ENCODE peak calls at places on chromosomes 4 and X, in eight cellular contexts. B is transverse colon, Y is breast epithelium, L is K562, I is upper lobe of left lung, W is HCT116, F is esophagus muscularis mucosa, V is GM12891. P is an unnamed sample.

GRCh38 chr4:74947798-74948197 is 14.9 kb downstream of the PARM1 start:
- DNase-seq in B (no peak), Y (no peak), L (no peak), I (no peak), W (no peak), F (no peak), V (no peak), P (no peak)

GRCh38 chr4:113438596-113438995 is 322.9 kb downstream of the CAMK2D start:
- DNase-seq in B (no peak), Y (no peak), L (no peak), I (no peak), W (no peak), F (no peak), V (no peak), P (no peak)

GRCh38 chr4:95077864-95078263 is 320.1 kb downstream of the BMPR1B start:
- DNase-seq in B (no peak), Y (no peak), L (no peak), I (no peak), W (no peak), F (no peak), V (no peak), P (no peak)

GRCh38 chrX:78377186-78377585 is 49.8 kb upstream of the CYSLTR1 start:
- DNase-seq in B (no peak), Y (no peak), L (no peak), I (no peak), W (no peak), F (no peak), V (no peak), P (no peak)

GRCh38 chr4:58833126-58833525 is 1722.9 kb upstream of the IGFBP7 start:
- DNase-seq in B (no peak), Y (no peak), L (no peak), I (no peak), W (no peak), F (no peak), V (no peak), P (no peak)

GRCh38 chr4:169152104-169152503 is 118.7 kb downstream of the SH3RF1 start:
- DNase-seq in B (no peak), Y (no peak), L (no peak), I (no peak), W (no peak), F (no peak), V (no peak), P (no peak)

GRCh38 chr4:84032372-84032771 is 466.7 kb downstream of the NKX6-1 start:
- DNase-seq in B (no peak), Y (no peak), L (no peak), I (no peak), W (no peak), F (no peak), V (no peak), P (no peak)

GRCh38 chrX:71906133-71906532 is 4.5 kb upstream of the NHSL2 start:
- DNase-seq in B (no peak), Y (no peak), L (no peak), I (no peak), W (no peak), F (no peak), V (no peak), P (no peak)

GRCh38 chr4:147303506-147303905 is 177.4 kb upstream of the EDNRA start:
- DNase-seq in B (no peak), Y (no peak), L (no peak), I (no peak), W (no peak), F (no peak), V (no peak), P (no peak)

GRCh38 chr4:65358914-65359313 is 311.4 kb downstream of the EPHA5 start:
- DNase-seq in B (no peak), Y (no peak), L (no peak), I (no peak), W (no peak), F (no peak), V (no peak), P (no peak)

GRCh38 chrX:9340619-9341304 is 124.1 kb upstream of the TBL1X start:
- DNase-seq in B (peak), Y (peak), L (no peak), I (no peak), W (no peak), F (no peak), V (no peak), P (peak)

GRCh38 chr4:55920571-55920970 is 28.2 kb upstream of the CEP135 start:
- DNase-seq in B (no peak), Y (no peak), L (no peak), I (no peak), W (no peak), F (no peak), V (no peak), P (no peak)

DNA sequence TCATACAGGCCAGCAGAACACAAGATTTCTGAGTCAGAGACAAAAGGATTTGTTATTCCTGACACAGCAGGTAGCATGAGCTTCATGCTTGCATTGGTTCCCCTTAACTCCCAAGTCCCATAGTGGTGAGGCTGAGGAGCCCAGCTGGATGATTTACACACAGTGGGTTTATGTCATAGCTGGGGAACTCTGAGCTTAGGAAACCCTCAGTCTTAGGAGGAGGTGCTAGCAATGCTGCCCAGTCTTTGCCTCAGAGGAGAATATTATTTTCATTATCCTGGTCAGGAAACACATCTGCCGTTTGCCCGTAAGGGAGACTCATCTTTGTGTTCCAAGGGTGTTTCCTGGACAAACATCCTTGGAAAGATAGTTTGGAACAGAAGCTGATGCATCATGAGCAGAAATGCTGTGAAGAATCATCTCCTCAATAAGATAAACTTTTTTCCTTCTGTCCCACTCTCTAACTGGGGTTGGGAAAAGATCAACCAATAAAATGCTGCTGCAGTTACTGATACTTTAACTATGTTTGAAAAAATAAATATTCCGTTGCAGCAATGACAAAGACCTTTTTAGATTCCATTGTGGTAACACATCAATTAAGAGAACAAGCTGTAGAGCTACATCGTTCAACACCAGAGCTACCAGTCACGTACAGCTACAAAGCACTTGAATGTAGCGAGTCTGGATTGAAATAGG is 146.8 kb downstream of the DCLK2 start:
- DNase-seq in B (no peak), Y (no peak), L (no peak), I (no peak), W (no peak), F (no peak), V (no peak), P (no peak)
- TF ChIP-seq POLR2A in B (no peak), Y (no peak), L (no peak), I (no peak), W (no peak), F (no peak), V (no peak), P (no peak)

GRCh38 chrX:69995400-69996101 is 54.2 kb downstream of the AWAT2 start:
- DNase-seq in B (no peak), Y (no peak), L (no peak), I (no peak), W (no peak), F (no peak), V (no peak), P (no peak)
- TF ChIP-seq POLR2AphosphoS5 in B (no peak), Y (no peak), L (no peak), I (no peak), W (no peak), F (no peak), V (no peak), P (no peak)

DNA sequence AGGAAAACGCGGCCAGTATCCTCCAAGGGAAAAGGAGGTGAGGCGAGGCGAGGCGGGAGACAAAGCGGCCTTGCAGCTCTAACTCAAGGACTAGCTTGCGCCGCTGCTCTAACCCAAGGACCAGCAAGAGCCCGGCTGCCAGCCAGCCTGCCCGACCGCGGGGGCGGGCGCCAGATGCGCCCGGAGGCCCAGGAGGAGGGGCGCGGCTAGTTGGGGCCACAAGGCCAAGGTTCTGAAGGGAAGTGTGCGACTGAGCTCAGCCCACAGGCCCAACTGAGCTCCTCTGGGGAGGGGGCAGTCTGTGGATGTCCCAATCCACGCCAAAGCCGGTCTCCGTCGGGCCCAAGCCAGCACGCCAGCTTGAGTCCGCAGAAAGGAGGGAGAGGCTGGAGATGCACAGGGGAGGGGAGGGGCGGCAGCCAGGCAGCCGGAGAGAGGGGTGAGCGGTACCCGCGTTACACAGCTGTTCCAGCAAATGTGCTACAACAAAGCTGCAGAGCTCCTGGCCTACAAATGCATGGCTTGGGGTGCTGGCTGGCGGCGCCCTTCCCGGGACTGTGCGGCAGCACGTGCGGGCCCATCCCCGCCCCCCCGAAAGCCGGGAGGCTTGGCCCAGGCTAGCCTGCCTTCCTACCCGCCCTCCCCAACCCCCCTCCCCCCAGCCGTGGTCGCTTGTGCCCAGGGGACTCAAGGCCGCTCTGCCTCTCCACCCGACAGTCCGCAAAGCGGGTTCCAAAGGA is 637 bp downstream of the AMER1 start:
- DNase-seq in B (no peak), Y (peak), L (peak), I (peak), W (no peak), F (no peak), V (peak), P (peak)
- TF ChIP-seq POLR2A in B (no peak), Y (no peak), L (no peak), I (no peak), W (no peak), F (no peak), V (no peak), P (no peak)

DNA sequence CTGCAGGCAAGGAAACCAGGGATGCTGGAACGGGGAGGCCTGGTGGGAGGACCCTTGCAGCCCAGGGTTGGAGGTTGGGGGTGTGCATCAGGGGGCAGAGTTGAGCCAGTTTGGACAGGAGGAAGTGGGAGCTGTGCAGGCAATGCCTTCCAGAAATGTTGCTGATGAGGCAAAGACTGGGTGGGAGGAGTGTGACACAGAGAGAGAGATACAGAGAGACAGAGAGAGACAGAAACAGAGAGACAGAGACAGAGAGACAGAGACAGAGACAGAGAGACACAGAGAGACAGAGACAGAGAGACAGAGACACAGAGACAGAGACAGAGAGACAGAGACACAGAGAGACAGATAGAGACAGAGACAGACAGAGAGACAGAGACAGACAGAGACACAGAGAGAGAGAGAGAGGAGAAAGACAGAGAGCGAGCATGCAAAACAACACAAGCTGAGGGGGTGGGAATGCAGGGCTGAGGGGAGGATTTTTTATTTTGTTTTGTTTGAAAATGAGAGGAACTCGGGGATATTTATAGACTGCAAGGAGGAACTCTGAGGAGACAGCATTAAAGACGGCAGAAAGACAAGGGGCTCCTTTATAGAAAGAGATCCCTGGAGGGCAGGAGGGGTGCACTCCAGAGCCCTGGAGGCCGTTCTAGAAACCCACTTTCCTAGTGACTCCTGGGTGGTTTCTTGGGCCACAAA is 1.9 kb upstream of the HAUS3 start:
- DNase-seq in B (peak), Y (peak), L (peak), I (no peak), W (no peak), F (no peak), V (no peak), P (no peak)
- TF ChIP-seq POLR2AphosphoS5 in B (no peak), Y (no peak), L (no peak), I (peak), W (no peak), F (no peak), V (no peak), P (no peak)

GRCh38 chrX:21837056-21837455 is 2.4 kb upstream of the MBTPS2 start:
- DNase-seq in B (no peak), Y (no peak), L (no peak), I (no peak), W (no peak), F (no peak), V (no peak), P (no peak)

GRCh38 chrX:21838937-21839333 is 482 bp upstream of the MBTPS2 start:
- DNase-seq in B (no peak), Y (no peak), L (peak), I (no peak), W (no peak), F (no peak), V (no peak), P (no peak)

GRCh38 chrX:21840199-21840557 is 761 bp downstream of the MBTPS2 start:
- DNase-seq in B (no peak), Y (no peak), L (peak), I (no peak), W (no peak), F (no peak), V (no peak), P (no peak)

GRCh38 chrX:21843179-21843578 is 3.8 kb downstream of the MBTPS2 start:
- DNase-seq in B (no peak), Y (no peak), L (no peak), I (no peak), W (no peak), F (no peak), V (no peak), P (no peak)

GRCh38 chrX:21839334-21840198 is at the start of gene MBTPS2:
- DNase-seq in B (peak), Y (peak), L (peak), I (peak), W (peak), F (peak), V (peak), P (peak)
- TF ChIP-seq POLR2A in B (peak), Y (no peak), L (peak), I (peak), W (no peak), F (peak), V (peak), P (peak)